ENCODE peak calls at places on chromosomes 16 and 17, in six cellular contexts. One of them, this sample, is unnamed.

GRCh38 chr16:50460538-50461399 is 87.4 kb upstream of the NKD1 start:
- DNase-seq in right atrium auricular region: no peak
- DNase-seq in OCI-LY7: no peak
- DNase-seq in PC-3: no peak
- DNase-seq in sigmoid colon: peak
- DNase-seq in adrenal gland: no peak
- DNase-seq in this sample: no peak

GRCh38 chr16:72224260-72224768 is 52.4 kb upstream of the PMFBP1 start:
- DNase-seq in adrenal gland: no peak
- DNase-seq in sigmoid colon: no peak
- DNase-seq in PC-3: no peak
- DNase-seq in OCI-LY7: no peak
- DNase-seq in right atrium auricular region: no peak
- DNase-seq in this sample: no peak

GRCh38 chr17:40854175-40854814 is 12.7 kb downstream of the KRT12 start:
- DNase-seq in sigmoid colon: no peak
- DNase-seq in OCI-LY7: no peak
- DNase-seq in PC-3: peak
- DNase-seq in right atrium auricular region: no peak
- DNase-seq in adrenal gland: no peak
- DNase-seq in this sample: peak

GRCh38 chr16:73610605-73611177 is 562.8 kb upstream of the ZFHX3 start:
- DNase-seq in right atrium auricular region: no peak
- DNase-seq in adrenal gland: no peak
- DNase-seq in sigmoid colon: no peak
- DNase-seq in OCI-LY7: no peak
- DNase-seq in PC-3: no peak
- DNase-seq in this sample: no peak

GRCh38 chr16:4753227-4753626 is 13.7 kb downstream of the ZNF500 start:
- DNase-seq in PC-3: no peak
- DNase-seq in right atrium auricular region: no peak
- DNase-seq in OCI-LY7: no peak
- DNase-seq in adrenal gland: no peak
- DNase-seq in sigmoid colon: no peak
- DNase-seq in this sample: no peak

GRCh38 chr17:47957591-47958490 is at the start of gene PRR15L:
- DNase-seq in adrenal gland: no peak
- DNase-seq in right atrium auricular region: no peak
- DNase-seq in PC-3: peak
- DNase-seq in OCI-LY7: no peak
- DNase-seq in sigmoid colon: no peak
- DNase-seq in this sample: no peak

GRCh38 chr17:11535231-11535630 is 63.0 kb upstream of the DNAH9 start:
- DNase-seq in OCI-LY7: no peak
- DNase-seq in PC-3: no peak
- DNase-seq in adrenal gland: no peak
- DNase-seq in right atrium auricular region: no peak
- DNase-seq in sigmoid colon: no peak
- DNase-seq in this sample: no peak

GRCh38 chr16:71626018-71626857 is at the start of gene MARVELD3:
- DNase-seq in sigmoid colon: no peak
- DNase-seq in adrenal gland: no peak
- DNase-seq in right atrium auricular region: no peak
- DNase-seq in OCI-LY7: no peak
- DNase-seq in PC-3: peak
- DNase-seq in this sample: no peak

GRCh38 chr16:60478810-60479209 is 1557.4 kb downstream of the CDH8 start:
- DNase-seq in sigmoid colon: no peak
- DNase-seq in OCI-LY7: no peak
- DNase-seq in PC-3: no peak
- DNase-seq in right atrium auricular region: no peak
- DNase-seq in adrenal gland: no peak
- DNase-seq in this sample: no peak

GRCh38 chr17:80545499-80545826 is 825 bp downstream of the RPTOR start:
- DNase-seq in sigmoid colon: peak
- DNase-seq in OCI-LY7: peak
- DNase-seq in right atrium auricular region: no peak
- DNase-seq in adrenal gland: no peak
- DNase-seq in PC-3: peak
- DNase-seq in this sample: peak

GRCh38 chr16:47732122-47732805 is 271.1 kb downstream of the PHKB start:
- DNase-seq in adrenal gland: no peak
- DNase-seq in PC-3: peak
- DNase-seq in OCI-LY7: no peak
- DNase-seq in right atrium auricular region: no peak
- DNase-seq in sigmoid colon: no peak
- DNase-seq in this sample: peak

GRCh38 chr16:30554933-30555847 is 3.0 kb downstream of the ZNF764 start:
- DNase-seq in right atrium auricular region: no peak
- DNase-seq in adrenal gland: no peak
- DNase-seq in PC-3: no peak
- DNase-seq in OCI-LY7: no peak
- DNase-seq in sigmoid colon: no peak
- DNase-seq in this sample: no peak

GRCh38 chr16:57184890-57185445 is 871 bp downstream of the PSME3IP1 start:
- DNase-seq in OCI-LY7: peak
- DNase-seq in right atrium auricular region: no peak
- DNase-seq in adrenal gland: no peak
- DNase-seq in sigmoid colon: no peak
- DNase-seq in PC-3: no peak
- DNase-seq in this sample: no peak

GRCh38 chr17:38693700-38694329 is 11.3 kb upstream of the MLLT6 start:
- DNase-seq in right atrium auricular region: peak
- DNase-seq in sigmoid colon: peak
- DNase-seq in OCI-LY7: no peak
- DNase-seq in PC-3: no peak
- DNase-seq in adrenal gland: peak
- DNase-seq in this sample: peak
- H3K27ac ChIP-seq in right atrium auricular region: peak
- H3K27ac ChIP-seq in sigmoid colon: peak
- H3K27ac ChIP-seq in OCI-LY7: no peak
- H3K27ac ChIP-seq in PC-3: no peak
- H3K27ac ChIP-seq in adrenal gland: peak
- H3K27ac ChIP-seq in this sample: peak

GRCh38 chr17:19362293-19363113 is at the start of gene B9D1:
- DNase-seq in right atrium auricular region: peak
- DNase-seq in PC-3: peak
- DNase-seq in adrenal gland: peak
- DNase-seq in sigmoid colon: peak
- DNase-seq in OCI-LY7: peak
- DNase-seq in this sample: peak

GRCh38 chr17:19363114-19363438 is 553 bp upstream of the B9D1 start:
- DNase-seq in sigmoid colon: no peak
- DNase-seq in PC-3: no peak
- DNase-seq in adrenal gland: no peak
- DNase-seq in OCI-LY7: no peak
- DNase-seq in right atrium auricular region: no peak
- DNase-seq in this sample: no peak

GRCh38 chr17:19361326-19361725 is 1.2 kb downstream of the B9D1 start:
- DNase-seq in PC-3: no peak
- DNase-seq in adrenal gland: no peak
- DNase-seq in sigmoid colon: peak
- DNase-seq in OCI-LY7: no peak
- DNase-seq in right atrium auricular region: no peak
- DNase-seq in this sample: no peak

GRCh38 chr17:19360772-19361171 is 1.8 kb downstream of the B9D1 start:
- DNase-seq in sigmoid colon: peak
- DNase-seq in adrenal gland: no peak
- DNase-seq in OCI-LY7: no peak
- DNase-seq in right atrium auricular region: no peak
- DNase-seq in PC-3: no peak
- DNase-seq in this sample: no peak

GRCh38 chr17:19361975-19362292 is 589 bp downstream of the B9D1 start:
- DNase-seq in adrenal gland: no peak
- DNase-seq in sigmoid colon: no peak
- DNase-seq in OCI-LY7: no peak
- DNase-seq in right atrium auricular region: no peak
- DNase-seq in PC-3: no peak
- DNase-seq in this sample: no peak
- H3K27ac ChIP-seq in adrenal gland: peak
- H3K27ac ChIP-seq in sigmoid colon: peak
- H3K27ac ChIP-seq in OCI-LY7: no peak
- H3K27ac ChIP-seq in right atrium auricular region: peak
- H3K27ac ChIP-seq in PC-3: peak
- H3K27ac ChIP-seq in this sample: peak

DNA sequence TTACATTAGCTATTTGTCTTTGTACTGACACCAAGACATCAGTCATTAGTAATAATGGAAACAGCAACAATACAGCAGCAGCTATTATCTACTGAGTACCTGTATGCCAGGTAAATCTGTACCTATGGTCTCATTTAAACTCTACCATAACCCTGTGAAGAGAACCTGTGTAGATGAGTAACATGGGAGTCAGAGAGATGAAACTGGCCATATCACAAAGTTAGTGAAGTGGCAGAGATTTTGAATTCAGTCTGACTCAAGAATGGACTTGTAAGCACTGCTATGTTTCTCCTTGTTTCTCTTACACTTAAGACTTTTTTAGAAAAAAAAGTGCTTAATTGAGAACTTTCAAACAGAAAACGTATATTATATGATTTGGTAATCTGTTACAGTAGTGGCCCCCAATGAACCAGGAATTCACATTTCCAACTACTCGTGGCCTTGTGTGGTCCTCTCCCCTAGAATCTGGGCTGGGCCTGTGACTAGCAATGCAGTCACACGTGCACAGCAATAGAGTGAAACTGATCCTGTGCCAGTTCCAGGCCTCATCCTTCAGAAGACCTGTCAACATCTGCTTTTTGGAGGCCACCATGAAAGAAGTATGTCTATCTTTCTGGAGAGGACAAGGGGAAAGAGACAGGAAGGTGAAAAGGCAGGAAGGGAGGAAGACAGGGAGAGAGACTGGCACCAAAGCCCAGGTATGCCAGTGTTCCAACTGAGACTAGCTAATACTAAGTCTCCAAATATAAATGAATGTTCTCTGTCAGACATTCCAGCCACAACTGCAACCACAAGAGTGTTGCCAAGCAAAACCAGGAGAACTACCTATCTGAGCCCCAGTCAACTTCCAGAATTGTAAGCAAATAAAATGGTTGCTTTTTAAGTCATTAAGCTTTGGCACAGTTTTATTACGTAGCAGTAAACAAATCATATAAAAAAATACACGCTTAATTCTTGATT is 12.0 kb downstream of the CRLF3 start:
- DNase-seq in OCI-LY7: no peak
- DNase-seq in PC-3: peak
- DNase-seq in adrenal gland: no peak
- DNase-seq in sigmoid colon: no peak
- DNase-seq in right atrium auricular region: no peak
- DNase-seq in this sample: peak
- H3K27ac ChIP-seq in OCI-LY7: peak
- H3K27ac ChIP-seq in PC-3: peak
- H3K27ac ChIP-seq in adrenal gland: no peak
- H3K27ac ChIP-seq in sigmoid colon: no peak
- H3K27ac ChIP-seq in right atrium auricular region: no peak
- H3K27ac ChIP-seq in this sample: no peak

GRCh38 chr17:73357981-73358380 is 46.2 kb upstream of the CDC42EP4 start:
- DNase-seq in adrenal gland: no peak
- DNase-seq in PC-3: no peak
- DNase-seq in OCI-LY7: no peak
- DNase-seq in right atrium auricular region: no peak
- DNase-seq in sigmoid colon: no peak
- DNase-seq in this sample: no peak

GRCh38 chr17:73359987-73360410 is 48.2 kb upstream of the CDC42EP4 start:
- DNase-seq in right atrium auricular region: no peak
- DNase-seq in adrenal gland: no peak
- DNase-seq in sigmoid colon: no peak
- DNase-seq in PC-3: peak
- DNase-seq in OCI-LY7: no peak
- DNase-seq in this sample: no peak

GRCh38 chr17:73357318-73357717 is 45.5 kb upstream of the CDC42EP4 start:
- DNase-seq in OCI-LY7: no peak
- DNase-seq in right atrium auricular region: no peak
- DNase-seq in adrenal gland: no peak
- DNase-seq in sigmoid colon: peak
- DNase-seq in PC-3: no peak
- DNase-seq in this sample: no peak

GRCh38 chr17:73359255-73359816 is 47.5 kb upstream of the CDC42EP4 start:
- DNase-seq in right atrium auricular region: no peak
- DNase-seq in sigmoid colon: no peak
- DNase-seq in adrenal gland: no peak
- DNase-seq in OCI-LY7: no peak
- DNase-seq in PC-3: no peak
- DNase-seq in this sample: no peak

GRCh38 chr17:73358668-73359067 is 46.9 kb upstream of the CDC42EP4 start:
- DNase-seq in PC-3: no peak
- DNase-seq in OCI-LY7: no peak
- DNase-seq in sigmoid colon: peak
- DNase-seq in right atrium auricular region: no peak
- DNase-seq in adrenal gland: no peak
- DNase-seq in this sample: no peak
- H3K27ac ChIP-seq in PC-3: no peak
- H3K27ac ChIP-seq in OCI-LY7: no peak
- H3K27ac ChIP-seq in sigmoid colon: peak
- H3K27ac ChIP-seq in right atrium auricular region: no peak
- H3K27ac ChIP-seq in adrenal gland: no peak
- H3K27ac ChIP-seq in this sample: no peak

GRCh38 chr17:64180674-64181073 is 50.7 kb upstream of the ERN1 start:
- DNase-seq in adrenal gland: no peak
- DNase-seq in right atrium auricular region: no peak
- DNase-seq in OCI-LY7: no peak
- DNase-seq in sigmoid colon: peak
- DNase-seq in PC-3: no peak
- DNase-seq in this sample: no peak
- H3K27ac ChIP-seq in adrenal gland: no peak
- H3K27ac ChIP-seq in right atrium auricular region: peak
- H3K27ac ChIP-seq in OCI-LY7: no peak
- H3K27ac ChIP-seq in sigmoid colon: peak
- H3K27ac ChIP-seq in PC-3: no peak
- H3K27ac ChIP-seq in this sample: no peak

This sample was measured in fibroblast of lung.